ENCODE peak calls at places on chromosome 7, in ten cellular contexts. Q is GM06990; P is BJ; N is Caco-2; Y is fibroblast of lung; C is transverse colon; F is CD8-positive, alpha-beta T cell; K is GM12864; D is body of pancreas; L is fibroblast of pulmonary artery. V is an unnamed sample.

GRCh38 chr7:19552576-19552975 is 156.3 kb downstream of the POLR1F start:
- DNase-seq in K (no peak), F (no peak), L (no peak), N (no peak), Y (no peak), P (no peak), D (no peak), Q (no peak), C (no peak), V (no peak)

GRCh38 chr7:132614428-132615076 is 38.3 kb upstream of the PLXNA4 start:
- DNase-seq in P (no peak), Y (peak), D (no peak), C (peak), F (no peak), Q (no peak), L (peak), K (no peak), N (no peak), V (peak)

GRCh38 chr7:123594813-123595241 is 6.8 kb upstream of the ASB15 start:
- DNase-seq in L (no peak), Q (no peak), D (no peak), N (no peak), F (no peak), P (no peak), C (peak), K (no peak), Y (no peak), V (no peak)

GRCh38 chr7:117673367-117673766 is 193.5 kb downstream of the CFTR start:
- DNase-seq in Q (no peak), Y (peak), L (peak), C (peak), P (no peak), N (peak), F (no peak), K (no peak), D (peak), V (no peak)

GRCh38 chr7:130160455-130160854 is 44.8 kb downstream of the TMEM209 start:
- DNase-seq in P (no peak), K (no peak), Y (no peak), L (no peak), F (no peak), Q (no peak), D (no peak), C (no peak), N (no peak), V (no peak)

GRCh38 chr7:91169819-91170218 is 94.4 kb upstream of the FZD1 start:
- DNase-seq in K (no peak), Y (no peak), Q (no peak), N (no peak), D (no peak), C (no peak), L (no peak), F (no peak), P (no peak), V (no peak)

GRCh38 chr7:143279186-143280098 is 5.3 kb upstream of the TMEM139 start:
- DNase-seq in K (no peak), Y (peak), N (no peak), P (peak), F (no peak), L (peak), C (no peak), D (no peak), Q (no peak), V (peak)

GRCh38 chr7:158395349-158395748 is 192.3 kb downstream of the PTPRN2 start:
- DNase-seq in K (no peak), N (no peak), C (no peak), Q (no peak), P (no peak), D (no peak), Y (no peak), F (no peak), L (no peak), V (no peak)

GRCh38 chr7:28169166-28169713 is 11.4 kb downstream of the JAZF1 start:
- DNase-seq in P (no peak), C (no peak), D (no peak), L (no peak), Q (no peak), Y (peak), N (no peak), K (no peak), F (no peak), V (peak)

GRCh38 chr7:100867796-100868485 is 754 bp downstream of the TRIP6 start:
- DNase-seq in N (no peak), C (no peak), D (no peak), L (no peak), P (no peak), K (no peak), Y (no peak), Q (peak), F (no peak), V (no peak)

GRCh38 chr7:100867040-100867795 is at the start of gene TRIP6:
- DNase-seq in F (no peak), L (peak), P (peak), C (peak), D (peak), K (no peak), N (peak), Q (peak), Y (peak), V (peak)

GRCh38 chr7:100865372-100865911 is 1.7 kb upstream of the TRIP6 start:
- DNase-seq in K (no peak), Y (no peak), C (no peak), D (no peak), F (no peak), Q (no peak), P (no peak), N (no peak), L (no peak), V (no peak)

GRCh38 chr7:100865971-100866720 is 1.0 kb upstream of the TRIP6 start:
- DNase-seq in F (no peak), D (peak), C (peak), L (no peak), N (no peak), Q (no peak), K (no peak), P (no peak), Y (peak), V (no peak)

GRCh38 chr7:100866721-100867039 is 507 bp upstream of the TRIP6 start:
- DNase-seq in Y (no peak), K (no peak), D (no peak), C (no peak), N (no peak), F (no peak), P (no peak), L (no peak), Q (no peak), V (no peak)
- H3K4me3 ChIP-seq in Y (peak), K (peak), D (peak), C (peak), N (peak), F (peak), P (peak), L (peak), Q (peak), V (peak)

GRCh38 chr7:64626083-64626469 is 39.9 kb upstream of the ZNF107 start:
- DNase-seq in C (no peak), P (no peak), F (no peak), L (no peak), K (no peak), D (no peak), N (no peak), Q (no peak), Y (no peak), V (no peak)

GRCh38 chr7:64625114-64626082 is 40.5 kb upstream of the ZNF107 start:
- DNase-seq in F (no peak), C (no peak), Q (no peak), D (no peak), L (no peak), N (no peak), K (no peak), Y (no peak), P (no peak), V (no peak)

GRCh38 chr7:64619705-64620104 is 46.2 kb upstream of the ZNF107 start:
- DNase-seq in D (no peak), F (no peak), Q (no peak), N (no peak), Y (no peak), K (no peak), P (no peak), C (no peak), L (no peak), V (no peak)

GRCh38 chr7:64618785-64619456 is 47.0 kb upstream of the ZNF107 start:
- DNase-seq in N (no peak), D (no peak), Y (peak), L (peak), F (no peak), P (no peak), C (no peak), Q (peak), K (peak), V (peak)

GRCh38 chr7:64621656-64622055 is 44.3 kb upstream of the ZNF107 start:
- DNase-seq in P (no peak), Y (no peak), K (no peak), D (no peak), Q (no peak), C (no peak), L (no peak), N (no peak), F (no peak), V (no peak)
- TF ChIP-seq CTCF in P (no peak), Y (no peak), K (no peak), D (no peak), Q (no peak), C (no peak), L (no peak), N (no peak), F (no peak), V (no peak)

DNA sequence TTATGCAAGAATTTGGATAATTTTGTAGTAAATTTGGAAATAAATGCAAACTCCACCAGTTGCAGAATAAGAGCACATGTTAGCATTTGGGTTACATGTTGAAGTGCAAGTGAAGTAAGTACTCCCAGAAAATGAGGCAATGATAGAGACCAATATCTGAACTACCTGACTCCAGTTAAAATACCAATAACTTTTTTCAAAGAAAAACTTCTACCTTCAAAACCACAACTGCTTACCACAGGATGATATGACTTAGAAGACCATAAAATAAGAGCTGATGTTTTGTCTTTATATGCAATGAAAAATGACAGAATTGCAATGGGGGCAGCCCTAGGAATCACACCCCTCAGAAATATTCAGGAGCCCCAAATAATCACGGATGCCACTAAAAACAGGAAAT is 561.6 kb upstream of the TEX47 start:
- DNase-seq in Q (no peak), F (no peak), D (no peak), Y (no peak), N (no peak), C (no peak), L (no peak), K (no peak), P (no peak), V (no peak)
- H3K4me3 ChIP-seq in Q (no peak), F (no peak), D (no peak), Y (no peak), N (no peak), C (no peak), L (no peak), K (no peak), P (no peak), V (no peak)

DNA sequence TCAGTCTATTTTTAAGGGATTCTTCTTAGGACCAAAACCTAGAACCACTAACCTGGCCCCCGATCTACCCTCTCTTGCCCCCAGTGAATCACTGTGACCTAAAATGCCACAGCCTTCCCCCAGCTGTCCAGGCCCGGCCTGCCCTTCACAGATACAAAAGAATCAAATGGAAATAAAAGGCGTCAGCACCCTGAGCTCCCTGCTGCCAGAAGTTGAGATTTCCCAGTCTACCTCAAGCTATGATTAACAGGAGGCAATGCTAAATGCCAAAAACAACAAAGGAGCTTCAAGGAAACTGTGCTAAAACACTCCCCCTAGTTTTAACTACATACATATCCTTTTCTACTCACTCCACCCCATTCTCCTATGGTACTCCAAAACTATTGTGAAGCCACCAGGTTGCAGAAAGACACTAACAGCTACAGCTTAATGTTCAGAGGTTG is 67.8 kb downstream of the GSAP start:
- DNase-seq in P (no peak), N (no peak), L (peak), Y (peak), K (no peak), Q (no peak), F (no peak), C (no peak), D (peak), V (peak)
- TF ChIP-seq CTCF in P (no peak), N (no peak), L (peak), Y (peak), K (no peak), Q (no peak), F (no peak), C (no peak), D (no peak), V (no peak)

DNA sequence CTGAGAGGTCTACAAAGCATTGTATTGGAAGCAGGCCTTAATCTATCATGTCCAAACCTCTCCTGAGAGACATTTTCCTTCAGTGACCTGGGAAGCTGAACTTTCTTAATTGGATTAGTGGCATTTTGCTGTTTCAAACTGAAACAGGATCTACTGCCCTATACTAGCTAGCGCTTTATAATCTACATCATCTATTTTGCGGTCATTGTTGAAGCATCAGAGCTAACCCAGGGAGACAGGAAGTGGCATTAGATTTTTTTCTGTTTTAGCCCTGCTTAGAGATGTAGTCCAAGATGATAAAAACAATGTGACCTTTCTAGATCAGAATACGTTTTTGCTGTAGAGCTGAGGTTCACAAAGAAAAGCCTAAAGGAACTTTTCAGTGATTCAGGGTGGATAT is 147.4 kb upstream of the AGR3 start:
- DNase-seq in Y (no peak), D (no peak), P (no peak), C (no peak), K (no peak), F (no peak), L (no peak), Q (no peak), N (no peak), V (no peak)
- H3K4me3 ChIP-seq in Y (no peak), D (no peak), P (no peak), C (no peak), K (no peak), F (no peak), L (no peak), Q (no peak), N (no peak), V (no peak)

GRCh38 chr7:131488361-131488760 is 68.1 kb downstream of the PODXL start:
- DNase-seq in Q (no peak), Y (no peak), L (no peak), C (no peak), F (no peak), K (no peak), P (no peak), D (no peak), N (no peak), V (no peak)
- TF ChIP-seq CTCF in Q (peak), Y (peak), L (peak), C (no peak), F (peak), K (no peak), P (peak), D (no peak), N (peak), V (peak)

GRCh38 chr7:15684036-15684815 is 2.3 kb downstream of the MEOX2 start:
- DNase-seq in F (no peak), N (no peak), D (no peak), C (no peak), Q (no peak), L (no peak), Y (peak), P (no peak), K (no peak), V (no peak)
- H3K4me3 ChIP-seq in F (no peak), N (no peak), D (no peak), C (peak), Q (no peak), L (no peak), Y (peak), P (no peak), K (no peak), V (no peak)

GRCh38 chr7:15866753-15867152 is 180.3 kb upstream of the MEOX2 start:
- DNase-seq in P (no peak), Y (no peak), D (no peak), N (no peak), C (no peak), L (no peak), Q (no peak), K (no peak), F (no peak), V (no peak)
- TF ChIP-seq CTCF in P (no peak), Y (no peak), D (no peak), N (no peak), C (no peak), L (no peak), Q (no peak), K (no peak), F (no peak), V (no peak)

GRCh38 chr7:96685353-96685752 is 24.3 kb downstream of the SEM1 start:
- DNase-seq in L (no peak), Q (no peak), Y (no peak), D (no peak), N (no peak), F (no peak), C (no peak), P (no peak), K (no peak), V (no peak)
- H3K4me3 ChIP-seq in L (no peak), Q (no peak), Y (no peak), D (no peak), N (no peak), F (no peak), C (no peak), P (no peak), K (no peak), V (no peak)

V was measured in fibroblast of villous mesenchyme.